ENCODE peak calls at places on chromosomes 5 and 9, in nine cellular contexts. One of them, this sample, is unnamed.

GRCh38 chr9:88583901-88584596 is 49.1 kb downstream of the NXNL2 start:
- DNase-seq in uterus: no peak
- DNase-seq in heart left ventricle: no peak
- DNase-seq in HCT116: no peak
- DNase-seq in tibial nerve: no peak
- DNase-seq in vagina: no peak
- DNase-seq in A549: no peak
- DNase-seq in adrenal gland: no peak
- DNase-seq in esophagus muscularis mucosa: no peak
- DNase-seq in this sample: no peak

GRCh38 chr9:127008076-127008475 is 93.5 kb downstream of the RALGPS1 start:
- DNase-seq in uterus: no peak
- DNase-seq in heart left ventricle: no peak
- DNase-seq in HCT116: no peak
- DNase-seq in tibial nerve: no peak
- DNase-seq in vagina: no peak
- DNase-seq in A549: no peak
- DNase-seq in adrenal gland: no peak
- DNase-seq in esophagus muscularis mucosa: no peak
- DNase-seq in this sample: no peak

GRCh38 chr9:111902396-111903147 is 6.0 kb downstream of the UGCG start:
- DNase-seq in uterus: no peak
- DNase-seq in heart left ventricle: no peak
- DNase-seq in HCT116: no peak
- DNase-seq in tibial nerve: no peak
- DNase-seq in vagina: no peak
- DNase-seq in A549: no peak
- DNase-seq in adrenal gland: no peak
- DNase-seq in esophagus muscularis mucosa: no peak
- DNase-seq in this sample: no peak

GRCh38 chr5:178435321-178436238 is 154.6 kb downstream of the COL23A1 start:
- DNase-seq in uterus: no peak
- DNase-seq in heart left ventricle: no peak
- DNase-seq in HCT116: no peak
- DNase-seq in tibial nerve: no peak
- DNase-seq in vagina: peak; percentile 64
- DNase-seq in A549: no peak
- DNase-seq in adrenal gland: no peak
- DNase-seq in esophagus muscularis mucosa: peak; percentile 66
- DNase-seq in this sample: no peak

GRCh38 chr5:140977003-140977402 is 10.7 kb downstream of the PCDHAC2 start:
- DNase-seq in uterus: no peak
- DNase-seq in heart left ventricle: no peak
- DNase-seq in HCT116: no peak
- DNase-seq in tibial nerve: no peak
- DNase-seq in vagina: no peak
- DNase-seq in A549: no peak
- DNase-seq in adrenal gland: no peak
- DNase-seq in esophagus muscularis mucosa: no peak
- DNase-seq in this sample: no peak

GRCh38 chr5:157543825-157544622 is 31.6 kb downstream of the ADAM19 start:
- DNase-seq in uterus: peak; percentile 54
- DNase-seq in heart left ventricle: no peak
- DNase-seq in HCT116: no peak
- DNase-seq in tibial nerve: no peak
- DNase-seq in vagina: no peak
- DNase-seq in A549: no peak
- DNase-seq in adrenal gland: no peak
- DNase-seq in esophagus muscularis mucosa: no peak
- DNase-seq in this sample: no peak

GRCh38 chr9:122546196-122546595 is 6.7 kb upstream of the OR1N2 start:
- DNase-seq in uterus: no peak
- DNase-seq in heart left ventricle: no peak
- DNase-seq in HCT116: no peak
- DNase-seq in tibial nerve: no peak
- DNase-seq in vagina: no peak
- DNase-seq in A549: no peak
- DNase-seq in adrenal gland: no peak
- DNase-seq in esophagus muscularis mucosa: no peak
- DNase-seq in this sample: no peak

GRCh38 chr5:136133416-136134383 is 1.1 kb downstream of the SMAD5 start:
- DNase-seq in uterus: peak; percentile 21
- DNase-seq in heart left ventricle: peak; percentile 46
- DNase-seq in HCT116: no peak
- DNase-seq in tibial nerve: no peak
- DNase-seq in vagina: no peak
- DNase-seq in A549: peak; percentile 27
- DNase-seq in adrenal gland: peak; percentile 31
- DNase-seq in esophagus muscularis mucosa: no peak
- DNase-seq in this sample: peak; percentile 49

GRCh38 chr5:172748341-172748843 is 22.6 kb downstream of the DUSP1 start:
- DNase-seq in uterus: peak; percentile 66
- DNase-seq in heart left ventricle: peak; percentile 93
- DNase-seq in HCT116: no peak
- DNase-seq in tibial nerve: no peak
- DNase-seq in vagina: no peak
- DNase-seq in A549: no peak
- DNase-seq in adrenal gland: no peak
- DNase-seq in esophagus muscularis mucosa: no peak
- DNase-seq in this sample: peak; percentile 48

GRCh38 chr5:151007430-151008123 is 12.8 kb upstream of the GPX3 start:
- DNase-seq in uterus: no peak
- DNase-seq in heart left ventricle: no peak
- DNase-seq in HCT116: no peak
- DNase-seq in tibial nerve: no peak
- DNase-seq in vagina: no peak
- DNase-seq in A549: no peak
- DNase-seq in adrenal gland: no peak
- DNase-seq in esophagus muscularis mucosa: no peak
- DNase-seq in this sample: no peak

DNA sequence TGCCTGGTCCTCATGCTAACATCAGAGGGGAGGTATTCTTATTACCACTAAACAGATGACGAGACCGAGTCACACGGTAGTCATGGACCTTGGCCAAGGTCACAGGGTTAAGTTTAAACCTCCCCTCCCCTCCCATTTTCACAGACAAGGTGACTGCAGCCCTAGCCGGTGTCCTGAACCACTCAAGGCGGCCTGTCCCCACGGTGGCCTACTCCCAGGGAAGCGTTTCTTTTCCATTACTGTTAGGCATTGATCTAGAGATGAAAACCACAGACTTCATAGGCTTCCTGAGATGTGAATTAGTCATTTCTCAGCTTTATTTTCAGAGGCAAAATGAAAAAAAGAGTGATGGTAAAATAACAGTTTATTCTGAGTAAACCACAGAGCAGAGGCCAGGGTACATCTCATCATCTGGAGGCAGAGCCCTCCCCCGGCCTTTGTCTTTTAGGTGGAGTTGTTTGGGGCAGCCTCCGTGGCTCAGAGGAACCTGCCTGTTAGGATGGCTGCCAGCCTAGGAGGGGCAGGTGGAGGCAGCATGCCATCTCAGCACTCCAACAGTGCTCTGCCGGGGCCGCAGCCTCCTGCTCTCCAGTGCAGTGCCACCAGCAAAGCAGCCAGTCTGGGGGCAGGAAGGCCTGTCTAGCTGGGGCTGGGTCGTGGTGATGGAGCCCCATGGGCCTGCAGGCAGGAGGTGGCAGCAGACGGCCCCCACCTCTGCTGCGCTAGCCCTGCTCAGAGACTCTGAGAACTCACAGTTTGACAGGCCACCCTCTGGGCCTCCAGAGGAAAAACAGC is 71.2 kb downstream of the RAPGEF1 start:
- DNase-seq in uterus: no peak
- DNase-seq in heart left ventricle: peak; percentile 49
- DNase-seq in HCT116: no peak
- DNase-seq in tibial nerve: no peak
- DNase-seq in vagina: no peak
- DNase-seq in A549: no peak
- DNase-seq in adrenal gland: no peak
- DNase-seq in esophagus muscularis mucosa: no peak
- DNase-seq in this sample: no peak
- TF ChIP-seq CTCF in uterus: no peak
- TF ChIP-seq CTCF in heart left ventricle: no peak
- TF ChIP-seq CTCF in HCT116: no peak
- TF ChIP-seq CTCF in tibial nerve: no peak
- TF ChIP-seq CTCF in vagina: no peak
- TF ChIP-seq CTCF in A549: no peak
- TF ChIP-seq CTCF in adrenal gland: no peak
- TF ChIP-seq CTCF in esophagus muscularis mucosa: no peak
- TF ChIP-seq CTCF in this sample: peak; percentile 5

GRCh38 chr9:120622790-120623189 is 42.8 kb upstream of the CDK5RAP2 start:
- DNase-seq in uterus: no peak
- DNase-seq in heart left ventricle: no peak
- DNase-seq in HCT116: no peak
- DNase-seq in tibial nerve: no peak
- DNase-seq in vagina: no peak
- DNase-seq in A549: no peak
- DNase-seq in adrenal gland: no peak
- DNase-seq in esophagus muscularis mucosa: no peak
- DNase-seq in this sample: no peak

GRCh38 chr9:120616961-120617636 is 37.1 kb upstream of the CDK5RAP2 start:
- DNase-seq in uterus: no peak
- DNase-seq in heart left ventricle: no peak
- DNase-seq in HCT116: no peak
- DNase-seq in tibial nerve: no peak
- DNase-seq in vagina: no peak
- DNase-seq in A549: no peak
- DNase-seq in adrenal gland: no peak
- DNase-seq in esophagus muscularis mucosa: no peak
- DNase-seq in this sample: no peak

GRCh38 chr9:120617637-120617979 is 37.6 kb upstream of the CDK5RAP2 start:
- DNase-seq in uterus: no peak
- DNase-seq in heart left ventricle: no peak
- DNase-seq in HCT116: no peak
- DNase-seq in tibial nerve: no peak
- DNase-seq in vagina: no peak
- DNase-seq in A549: no peak
- DNase-seq in adrenal gland: no peak
- DNase-seq in esophagus muscularis mucosa: no peak
- DNase-seq in this sample: no peak

GRCh38 chr9:120621941-120622340 is 42.0 kb upstream of the CDK5RAP2 start:
- DNase-seq in uterus: no peak
- DNase-seq in heart left ventricle: no peak
- DNase-seq in HCT116: no peak
- DNase-seq in tibial nerve: no peak
- DNase-seq in vagina: no peak
- DNase-seq in A549: no peak
- DNase-seq in adrenal gland: no peak
- DNase-seq in esophagus muscularis mucosa: no peak
- DNase-seq in this sample: no peak

GRCh38 chr9:120619751-120620655 is 40.0 kb upstream of the CDK5RAP2 start:
- DNase-seq in uterus: peak; percentile 31
- DNase-seq in heart left ventricle: peak; percentile 39
- DNase-seq in HCT116: peak; percentile 47
- DNase-seq in tibial nerve: peak; percentile 33
- DNase-seq in vagina: no peak
- DNase-seq in A549: peak; percentile 76
- DNase-seq in adrenal gland: peak; percentile 56
- DNase-seq in esophagus muscularis mucosa: no peak
- DNase-seq in this sample: peak; percentile 69
- H3K27ac ChIP-seq in uterus: no peak overlapping the region
- H3K27ac ChIP-seq in heart left ventricle: no peak overlapping the region
- H3K27ac ChIP-seq in HCT116: no peak overlapping the region
- H3K27ac ChIP-seq in tibial nerve: peak overlapping the region; percentile 52
- H3K27ac ChIP-seq in vagina: no peak overlapping the region
- H3K27ac ChIP-seq in A549: peak overlapping the region; percentile 67
- H3K27ac ChIP-seq in adrenal gland: no peak overlapping the region
- H3K27ac ChIP-seq in esophagus muscularis mucosa: no peak overlapping the region
- H3K27ac ChIP-seq in this sample: no peak overlapping the region

DNA sequence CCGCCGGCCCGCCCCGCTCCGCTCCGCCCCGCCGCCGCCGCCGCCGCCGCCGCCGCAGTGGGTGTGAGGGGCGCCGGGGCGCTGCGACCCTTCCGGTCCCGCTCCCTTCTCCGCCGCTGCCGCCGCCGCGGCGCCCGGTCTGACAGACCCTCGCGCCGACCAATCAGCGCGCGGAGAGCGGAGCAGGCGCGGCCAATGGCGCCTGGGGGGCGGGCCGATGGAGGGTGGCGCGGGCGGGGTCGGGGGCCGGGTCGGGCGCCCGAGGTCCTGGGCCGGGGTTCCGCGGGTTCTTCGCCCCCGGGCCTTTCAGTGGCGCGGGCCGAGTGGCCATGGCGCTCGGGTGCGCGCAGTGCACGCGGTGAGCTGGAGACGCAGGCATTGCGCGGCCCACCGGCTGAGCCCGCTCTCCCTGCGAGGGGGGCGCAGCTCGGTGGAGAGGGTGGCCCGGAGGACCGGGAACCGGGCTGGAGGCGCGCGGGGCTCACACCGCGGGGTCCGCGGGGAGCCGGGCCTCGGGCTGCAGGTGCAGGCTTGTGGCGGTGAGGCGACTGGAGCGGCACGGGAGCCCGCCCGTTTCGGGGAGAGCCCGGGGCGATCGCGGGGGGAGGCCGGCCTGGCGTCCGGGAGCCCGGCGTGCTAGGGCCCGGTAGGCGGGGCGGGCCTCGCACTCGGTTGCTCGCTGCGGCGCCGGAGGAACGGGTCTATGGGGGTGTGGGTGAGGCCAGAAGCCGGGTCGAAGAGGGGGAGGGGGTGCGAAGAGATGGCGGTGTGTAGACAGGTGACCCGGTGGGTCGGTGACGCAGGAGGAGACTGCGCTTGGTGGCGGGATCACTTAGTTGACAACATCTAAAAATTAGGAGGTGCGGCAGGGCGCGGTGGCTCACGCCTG is at the start of gene MAPK9:
- DNase-seq in uterus: peak; percentile 81
- DNase-seq in heart left ventricle: peak; percentile 89
- DNase-seq in HCT116: peak; percentile 43
- DNase-seq in tibial nerve: peak; percentile 74
- DNase-seq in vagina: peak; percentile 89
- DNase-seq in A549: peak; percentile 77
- DNase-seq in adrenal gland: peak; percentile 89
- DNase-seq in esophagus muscularis mucosa: no peak
- DNase-seq in this sample: peak; percentile 84
- TF ChIP-seq POLR2A in uterus: peak; percentile 7
- TF ChIP-seq POLR2A in heart left ventricle: no peak
- TF ChIP-seq POLR2A in HCT116: peak; percentile 45
- TF ChIP-seq POLR2A in tibial nerve: peak; percentile 53
- TF ChIP-seq POLR2A in vagina: peak; percentile 7
- TF ChIP-seq POLR2A in A549: peak; percentile 71
- TF ChIP-seq POLR2A in adrenal gland: peak; percentile 53
- TF ChIP-seq POLR2A in esophagus muscularis mucosa: no peak
- TF ChIP-seq POLR2A in this sample: peak; percentile 72

DNA sequence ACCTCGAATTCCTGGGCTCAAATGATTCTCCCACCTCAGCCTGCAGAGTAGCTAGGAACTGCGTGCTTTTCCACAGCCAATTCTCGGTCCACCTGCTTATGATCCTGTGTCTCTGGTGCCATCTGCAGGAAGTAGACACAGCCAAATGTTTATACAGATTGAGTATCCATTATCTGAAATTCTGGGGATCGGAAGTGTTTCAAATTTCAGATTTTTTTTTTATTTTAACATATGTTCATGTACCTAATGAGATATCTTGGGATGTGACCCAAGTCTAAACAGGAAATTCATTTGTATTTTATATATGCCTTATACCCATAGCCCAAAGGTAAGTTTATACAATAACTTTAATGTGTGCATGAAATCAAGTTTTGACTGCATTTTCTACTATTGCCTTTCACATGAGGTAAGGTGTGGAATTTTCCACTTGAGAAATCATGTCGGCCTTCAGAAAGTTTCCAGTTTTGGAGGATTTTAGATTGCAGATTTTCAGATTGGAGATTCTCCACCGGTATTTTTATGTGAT is 89.5 kb downstream of the ESM1 start:
- DNase-seq in uterus: peak; percentile 19
- DNase-seq in heart left ventricle: peak; percentile 25
- DNase-seq in HCT116: peak; percentile 39
- DNase-seq in tibial nerve: no peak
- DNase-seq in vagina: no peak
- DNase-seq in A549: peak; percentile 14
- DNase-seq in adrenal gland: peak; percentile 44
- DNase-seq in esophagus muscularis mucosa: peak; percentile 89
- DNase-seq in this sample: peak; percentile 39
- TF ChIP-seq CTCF in uterus: peak; percentile 25
- TF ChIP-seq CTCF in heart left ventricle: peak; percentile 42
- TF ChIP-seq CTCF in HCT116: peak; percentile 51
- TF ChIP-seq CTCF in tibial nerve: peak; percentile 44
- TF ChIP-seq CTCF in vagina: peak; percentile 5
- TF ChIP-seq CTCF in A549: peak; percentile 52
- TF ChIP-seq CTCF in adrenal gland: peak; percentile 29
- TF ChIP-seq CTCF in esophagus muscularis mucosa: peak; percentile 43
- TF ChIP-seq CTCF in this sample: peak; percentile 41

This sample was measured in body of pancreas.